ENCODE peak calls at places on chromosome 1, in eight cellular contexts. P is left ventricle myocardium inferior, M is lower lobe of right lung, O is breast epithelium, A is astrocyte of the cerebellum, L is choroid plexus epithelial cell, W is fibroblast of pulmonary artery, I is AG04450. K is an unnamed sample.

GRCh38 chr1:218254296-218254918 is 30.7 kb upstream of the RRP15 start:
- DNase-seq in P (no peak), M (no peak), O (no peak), A (no peak), L (no peak), W (no peak), I (no peak), K (no peak)

GRCh38 chr1:156437054-156437453 is 63.5 kb downstream of the MEF2D start:
- DNase-seq in P (no peak), M (no peak), O (no peak), A (no peak), L (no peak), W (no peak), I (no peak), K (no peak)

GRCh38 chr1:172756029-172756428 is 97.1 kb downstream of the FASLG start:
- DNase-seq in P (no peak), M (no peak), O (no peak), A (no peak), L (no peak), W (no peak), I (no peak), K (no peak)

GRCh38 chr1:27129225-27129624 is 25.7 kb downstream of the SLC9A1 start:
- DNase-seq in P (no peak), M (no peak), O (no peak), A (no peak), L (no peak), W (no peak), I (no peak), K (no peak)

GRCh38 chr1:37794372-37795339 is 1.0 kb downstream of the MANEAL start:
- DNase-seq in P (no peak), M (no peak), O (no peak), A (no peak), L (no peak), W (no peak), I (no peak), K (no peak)

GRCh38 chr1:161899091-161899490 is 124.6 kb downstream of the OLFML2B start:
- DNase-seq in P (no peak), M (no peak), O (no peak), A (no peak), L (no peak), W (no peak), I (no peak), K (no peak)

GRCh38 chr1:28898267-28898955 is 16.0 kb upstream of the EPB41 start:
- DNase-seq in P (no peak), M (no peak), O (no peak), A (no peak), L (no peak), W (no peak), I (no peak), K (no peak)

GRCh38 chr1:33346921-33347649 is 26.2 kb upstream of the A3GALT2 start:
- DNase-seq in P (no peak), M (no peak), O (no peak), A (peak), L (peak), W (peak), I (no peak), K (peak)

GRCh38 chr1:181097242-181097641 is 8.7 kb downstream of the IER5 start:
- DNase-seq in P (no peak), M (no peak), O (no peak), A (no peak), L (no peak), W (no peak), I (no peak), K (no peak)

GRCh38 chr1:226064816-226065248 is 2.3 kb downstream of the H3-3A start:
- DNase-seq in P (no peak), M (no peak), O (peak), A (no peak), L (peak), W (peak), I (no peak), K (peak)

GRCh38 chr1:39081266-39082139 is 55.4 kb downstream of the NDUFS5 start:
- DNase-seq in P (peak), M (peak), O (no peak), A (no peak), L (no peak), W (no peak), I (no peak), K (no peak)

GRCh38 chr1:66349277-66349676 is 184.7 kb upstream of the SGIP1 start:
- DNase-seq in P (no peak), M (no peak), O (no peak), A (no peak), L (no peak), W (no peak), I (no peak), K (no peak)

GRCh38 chr1:2937805-2938204 is 83.5 kb upstream of the ACTRT2 start:
- DNase-seq in P (no peak), M (peak), O (no peak), A (no peak), L (no peak), W (no peak), I (no peak), K (no peak)

GRCh38 chr1:1437033-1437903 is 1.8 kb downstream of the VWA1 start:
- DNase-seq in P (no peak), M (no peak), O (no peak), A (no peak), L (no peak), W (no peak), I (no peak), K (no peak)

GRCh38 chr1:159089184-159089791 is 12.7 kb upstream of the AIM2 start:
- DNase-seq in P (no peak), M (no peak), O (no peak), A (no peak), L (peak), W (no peak), I (no peak), K (no peak)

GRCh38 chr1:167127236-167127635 is 33.4 kb downstream of the STYXL2 start:
- DNase-seq in P (no peak), M (no peak), O (no peak), A (no peak), L (no peak), W (no peak), I (no peak), K (no peak)

GRCh38 chr1:36523850-36524249 is 41.1 kb upstream of the CSF3R start:
- DNase-seq in P (no peak), M (no peak), O (no peak), A (no peak), L (no peak), W (no peak), I (no peak), K (no peak)

GRCh38 chr1:51268675-51269033 is 32.6 kb downstream of the RNF11 start:
- DNase-seq in P (no peak), M (no peak), O (no peak), A (no peak), L (peak), W (peak), I (no peak), K (peak)

GRCh38 chr1:174405219-174405618 is 42.5 kb upstream of the GPR52 start:
- DNase-seq in P (no peak), M (no peak), O (no peak), A (no peak), L (no peak), W (no peak), I (no peak), K (no peak)

GRCh38 chr1:20409971-20410370 is 76.0 kb downstream of the CAMK2N1 start:
- DNase-seq in P (no peak), M (no peak), O (no peak), A (no peak), L (no peak), W (no peak), I (no peak), K (no peak)

GRCh38 chr1:205976708-205977107 is 26.5 kb downstream of the RAB7B start:
- DNase-seq in P (peak), M (no peak), O (no peak), A (no peak), L (peak), W (peak), I (peak), K (peak)

GRCh38 chr1:234531181-234532132 is 52.5 kb upstream of the TARBP1 start:
- DNase-seq in P (peak), M (no peak), O (peak), A (peak), L (peak), W (peak), I (no peak), K (peak)

GRCh38 chr1:21836010-21836409 is 23.9 kb downstream of the LDLRAD2 start:
- DNase-seq in P (no peak), M (no peak), O (no peak), A (no peak), L (no peak), W (no peak), I (no peak), K (no peak)

GRCh38 chr1:199018471-199019135 is 379.8 kb downstream of the PTPRC start:
- DNase-seq in P (no peak), M (no peak), O (no peak), A (no peak), L (no peak), W (no peak), I (no peak), K (no peak)

GRCh38 chr1:82392513-82392912 is 591.8 kb downstream of the ADGRL2 start:
- DNase-seq in P (no peak), M (no peak), O (no peak), A (peak), L (peak), W (peak), I (no peak), K (peak)

GRCh38 chr1:209344146-209344545 is 239.4 kb upstream of the CAMK1G start:
- DNase-seq in P (no peak), M (no peak), O (no peak), A (no peak), L (no peak), W (no peak), I (no peak), K (no peak)

GRCh38 chr1:230236951-230237350 is 169.9 kb downstream of the GALNT2 start:
- DNase-seq in P (no peak), M (no peak), O (no peak), A (no peak), L (peak), W (peak), I (no peak), K (peak)

GRCh38 chr1:227951624-227952373 is 4.1 kb upstream of the WNT9A start:
- DNase-seq in P (no peak), M (peak), O (no peak), A (no peak), L (no peak), W (no peak), I (no peak), K (no peak)

GRCh38 chr1:70896224-70896623 is 151.4 kb downstream of the PTGER3 start:
- DNase-seq in P (no peak), M (no peak), O (no peak), A (no peak), L (no peak), W (no peak), I (no peak), K (peak)

GRCh38 chr1:17419626-17420328 is 19.7 kb downstream of the RCC2 start:
- DNase-seq in P (peak), M (peak), O (no peak), A (no peak), L (peak), W (peak), I (no peak), K (peak)

GRCh38 chr1:236979149-236979890 is 24.9 kb downstream of the MT1HL1 start:
- DNase-seq in P (no peak), M (no peak), O (no peak), A (no peak), L (no peak), W (no peak), I (no peak), K (no peak)

GRCh38 chr1:15949453-15950245 is 26.3 kb downstream of the ZBTB17 start:
- DNase-seq in P (peak), M (peak), O (peak), A (peak), L (peak), W (peak), I (peak), K (peak)

GRCh38 chr1:202613571-202613970 is 96.7 kb downstream of the SYT2 start:
- DNase-seq in P (no peak), M (no peak), O (no peak), A (no peak), L (no peak), W (no peak), I (no peak), K (no peak)

GRCh38 chr1:206551985-206552325 is 44.6 kb downstream of the RASSF5 start:
- DNase-seq in P (no peak), M (no peak), O (no peak), A (no peak), L (no peak), W (no peak), I (no peak), K (no peak)

GRCh38 chr1:56758135-56758534 is 61.1 kb downstream of the FYB2 start:
- DNase-seq in P (peak), M (no peak), O (peak), A (no peak), L (no peak), W (no peak), I (no peak), K (no peak)

GRCh38 chr1:14090531-14090930 is 390.5 kb downstream of the PRDM2 start:
- DNase-seq in P (no peak), M (no peak), O (no peak), A (no peak), L (no peak), W (no peak), I (no peak), K (no peak)

GRCh38 chr1:198763298-198763714 is 124.5 kb downstream of the PTPRC start:
- DNase-seq in P (no peak), M (no peak), O (no peak), A (no peak), L (no peak), W (peak), I (no peak), K (peak)

GRCh38 chr1:90193116-90193515 is 198.2 kb downstream of the ZNF326 start:
- DNase-seq in P (no peak), M (no peak), O (no peak), A (no peak), L (no peak), W (no peak), I (no peak), K (no peak)

GRCh38 chr1:198201956-198202784 is 45.4 kb downstream of the NEK7 start:
- DNase-seq in P (no peak), M (no peak), O (no peak), A (no peak), L (no peak), W (no peak), I (no peak), K (no peak)

GRCh38 chr1:54971317-54971791 is 9.1 kb upstream of the TMEM61 start:
- DNase-seq in P (no peak), M (no peak), O (no peak), A (no peak), L (peak), W (no peak), I (no peak), K (no peak)

GRCh38 chr1:59107916-59108315 is 189.0 kb upstream of the FGGY start:
- DNase-seq in P (no peak), M (no peak), O (no peak), A (no peak), L (no peak), W (no peak), I (no peak), K (no peak)
- H3K4me3 ChIP-seq in P (no peak), M (no peak), O (no peak), A (no peak), L (no peak), W (no peak), I (no peak), K (no peak)

DNA sequence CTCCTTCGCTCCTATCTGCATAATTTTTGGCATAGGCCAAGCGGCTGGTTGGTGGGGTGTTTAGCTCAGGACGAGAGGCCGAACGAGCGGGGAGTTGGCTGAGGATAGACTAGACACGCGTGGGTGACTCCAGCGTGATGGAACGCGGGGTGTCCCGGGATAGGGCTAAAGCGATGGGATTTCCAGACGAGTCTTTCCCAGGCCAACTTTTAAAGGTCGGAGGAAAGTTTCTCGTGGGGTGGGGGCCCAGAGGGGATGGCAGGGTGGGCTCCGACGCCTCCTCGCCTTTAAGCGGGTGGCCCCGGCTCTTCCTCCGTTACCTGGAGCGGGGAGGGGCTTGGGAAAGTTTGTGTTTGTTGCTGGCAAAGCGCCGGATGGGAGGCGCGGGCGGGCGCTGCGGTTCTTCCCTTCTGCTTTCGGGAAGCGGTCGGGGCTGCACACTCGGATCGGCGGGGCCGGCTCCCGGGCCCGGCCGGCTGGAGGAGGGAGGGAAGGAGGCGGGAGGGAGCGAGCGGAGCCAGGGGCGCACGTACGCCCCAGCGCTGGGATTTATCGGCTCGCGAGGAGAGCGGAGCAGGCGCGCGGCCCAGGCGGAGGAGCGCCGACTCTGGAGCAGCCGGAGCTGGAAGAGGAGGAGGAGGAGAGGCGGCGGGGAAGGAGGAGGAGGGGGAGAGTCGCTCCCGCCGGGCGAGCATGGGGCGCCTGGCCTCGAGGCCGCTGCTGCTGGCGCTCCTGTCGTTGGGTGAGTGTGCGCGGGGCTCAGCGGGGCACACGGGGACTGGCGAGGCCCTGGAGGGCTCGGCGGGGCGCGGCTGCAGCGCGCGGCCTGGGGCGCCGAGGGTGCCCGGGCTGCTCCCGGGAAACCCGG is at the start of gene PTGFRN:
- DNase-seq in P (peak), M (peak), O (peak), A (peak), L (peak), W (peak), I (no peak), K (peak)
- H3K4me3 ChIP-seq in P (peak), M (peak), O (peak), A (peak), L (peak), W (peak), I (peak), K (peak)

GRCh38 chr1:179142889-179143299 is 61.0 kb downstream of the TOR3A start:
- DNase-seq in P (no peak), M (no peak), O (no peak), A (peak), L (peak), W (peak), I (peak), K (peak)
- H3K4me3 ChIP-seq in P (peak), M (peak), O (peak), A (peak), L (peak), W (peak), I (peak), K (peak)

GRCh38 chr1:47192458-47193384 is 2.9 kb upstream of the PDZK1IP1 start:
- DNase-seq in P (peak), M (peak), O (peak), A (peak), L (peak), W (peak), I (peak), K (peak)

GRCh38 chr1:47190807-47191206 is 971 bp upstream of the PDZK1IP1 start:
- DNase-seq in P (no peak), M (no peak), O (peak), A (no peak), L (no peak), W (no peak), I (no peak), K (no peak)

GRCh38 chr1:47189844-47190562 is at the start of gene PDZK1IP1:
- DNase-seq in P (peak), M (peak), O (peak), A (no peak), L (peak), W (peak), I (peak), K (peak)

GRCh38 chr1:47194314-47194713 is 4.5 kb upstream of the PDZK1IP1 start:
- DNase-seq in P (no peak), M (no peak), O (no peak), A (no peak), L (no peak), W (no peak), I (no peak), K (no peak)

DNA sequence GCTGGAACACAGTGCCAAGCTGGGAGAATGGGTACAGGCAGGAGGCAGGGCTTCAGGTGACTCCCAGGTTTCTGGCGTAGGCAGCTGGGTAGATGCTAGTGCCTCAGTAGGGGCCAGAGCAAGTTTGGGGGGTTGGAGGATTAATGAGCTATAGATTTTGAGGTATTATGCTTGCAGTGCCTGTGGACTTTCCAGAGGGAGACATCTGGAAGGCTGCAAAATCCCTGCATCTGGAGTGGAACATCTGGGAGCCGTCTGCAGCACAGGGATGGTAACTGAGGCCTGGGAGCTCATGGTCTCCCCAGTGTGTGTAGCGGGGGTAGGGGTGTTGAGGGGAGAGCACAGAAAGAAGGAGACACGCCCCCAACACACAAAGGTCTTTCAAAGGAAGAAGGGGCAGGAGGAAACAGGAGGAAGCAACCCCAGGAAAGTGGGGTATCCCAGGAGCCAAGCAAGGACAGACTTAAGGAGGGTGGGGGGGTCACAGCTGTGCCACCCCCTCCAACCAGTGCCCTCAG is 2.2 kb upstream of the PDZK1IP1 start:
- DNase-seq in P (no peak), M (no peak), O (peak), A (no peak), L (no peak), W (no peak), I (no peak), K (no peak)
- H3K4me3 ChIP-seq in P (no peak), M (no peak), O (no peak), A (no peak), L (no peak), W (no peak), I (no peak), K (no peak)

GRCh38 chr1:12594966-12595838 is 22.8 kb downstream of the DHRS3 start:
- DNase-seq in P (peak), M (peak), O (peak), A (no peak), L (peak), W (peak), I (peak), K (peak)
- H3K4me3 ChIP-seq in P (peak), M (peak), O (peak), A (peak), L (peak), W (peak), I (peak), K (peak)

GRCh38 chr1:23868848-23869450 is 859 bp upstream of the FUCA1 start:
- DNase-seq in P (no peak), M (no peak), O (no peak), A (no peak), L (no peak), W (no peak), I (no peak), K (no peak)
- H3K4me3 ChIP-seq in P (peak), M (peak), O (peak), A (peak), L (no peak), W (peak), I (peak), K (peak)

DNA sequence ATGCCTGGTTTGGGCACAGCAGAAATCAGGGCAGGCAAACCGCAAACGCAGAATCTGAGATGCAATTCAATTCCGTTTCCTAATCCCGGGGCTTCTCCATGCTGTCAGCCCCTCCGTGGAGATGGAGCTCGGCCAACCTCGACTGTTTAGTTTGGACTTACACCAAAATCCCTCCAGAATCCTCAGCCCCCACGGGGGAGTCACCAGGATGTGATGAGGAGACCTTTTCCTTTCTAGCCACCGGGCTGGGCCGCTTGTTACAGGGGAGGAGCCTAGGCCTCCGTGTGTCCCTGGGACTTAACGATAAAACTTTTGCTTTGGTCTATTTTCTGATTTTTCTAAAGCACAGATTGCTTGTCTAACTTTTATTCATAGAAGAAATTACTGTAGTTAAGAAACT is 7.9 kb downstream of the SLC2A7 start:
- DNase-seq in P (peak), M (no peak), O (no peak), A (no peak), L (peak), W (peak), I (no peak), K (no peak)
- H3K4me3 ChIP-seq in P (peak), M (no peak), O (no peak), A (no peak), L (no peak), W (no peak), I (no peak), K (no peak)

GRCh38 chr1:35269989-35270289 is 1.4 kb downstream of the ZMYM4 start:
- DNase-seq in P (no peak), M (no peak), O (no peak), A (no peak), L (no peak), W (no peak), I (no peak), K (peak)
- H3K4me3 ChIP-seq in P (peak), M (peak), O (peak), A (peak), L (peak), W (peak), I (peak), K (peak)